ENCODE peak calls at places on chromosome 11, in eight cellular contexts. U is cardiac fibroblast, O is stomach, C is mesothelial cell of epicardium, J is BJ, P is B cell, R is BE2C, D is Caco-2. Z is an unnamed sample.

GRCh38 chr11:63916837-63917684 is at the start of gene RCOR2:
- DNase-seq in C (peak; percentile 64), U (peak; percentile 92), O (peak; percentile 77), R (peak; percentile 87), J (no peak), D (peak; percentile 79), P (peak; percentile 75), Z (peak; percentile 89)

GRCh38 chr11:77212314-77213007 is 84.4 kb downstream of the MYO7A start:
- DNase-seq in C (no peak), R (no peak), J (no peak), P (no peak), O (no peak), D (no peak), U (no peak), Z (peak; percentile 18)

GRCh38 chr11:122612123-122612824 is 43.2 kb upstream of the UBASH3B start:
- DNase-seq in D (no peak), P (no peak), C (no peak), O (no peak), U (no peak), J (no peak), R (no peak), Z (no peak)

GRCh38 chr11:76598426-76598839 is 72.1 kb downstream of the LRRC32 start:
- DNase-seq in J (no peak), D (peak; percentile 56), C (no peak), R (peak; percentile 69), U (peak; percentile 77), O (no peak), P (peak; percentile 62), Z (peak; percentile 78)

GRCh38 chr11:331332-332060 is 10.8 kb upstream of the IFITM3 start:
- DNase-seq in C (no peak), U (no peak), R (no peak), D (no peak), J (no peak), O (no peak), P (no peak), Z (no peak)

GRCh38 chr11:67240575-67241389 is 25.5 kb upstream of the GRK2 start:
- DNase-seq in P (peak; percentile 85), J (peak; percentile 39), C (no peak), O (peak; percentile 59), U (peak; percentile 84), R (peak; percentile 73), D (peak; percentile 78), Z (peak; percentile 62)

GRCh38 chr11:7143908-7144307 is 55.1 kb downstream of the RBMXL2 start:
- DNase-seq in J (no peak), C (no peak), P (peak; percentile 3), O (no peak), R (no peak), U (peak; percentile 7), D (no peak), Z (no peak)

GRCh38 chr11:4626207-4627105 is 10.8 kb upstream of the OR51D1 start:
- DNase-seq in D (peak; percentile 73), R (peak; percentile 73), O (peak; percentile 64), J (no peak), P (peak; percentile 45), C (peak; percentile 42), U (peak; percentile 82), Z (no peak)

GRCh38 chr11:123525511-123525918 is 95.4 kb downstream of the GRAMD1B start:
- DNase-seq in R (peak; percentile 28), C (no peak), D (no peak), J (no peak), U (no peak), O (no peak), P (no peak), Z (no peak)

GRCh38 chr11:2216400-2217064 is 44.9 kb upstream of the TH start:
- DNase-seq in R (no peak), C (no peak), D (no peak), O (no peak), J (no peak), P (no peak), U (no peak), Z (peak; percentile 18)

GRCh38 chr11:3642071-3642951 is 519 bp upstream of the ART5 start:
- DNase-seq in R (peak; percentile 72), U (peak; percentile 84), D (peak; percentile 92), J (peak; percentile 39), C (peak; percentile 78), O (peak; percentile 85), P (peak; percentile 74), Z (peak; percentile 87)

GRCh38 chr11:2565447-2566222 is 120.8 kb downstream of the KCNQ1 start:
- DNase-seq in J (no peak), O (no peak), D (no peak), C (no peak), R (peak; percentile 0), P (no peak), U (no peak), Z (no peak)

GRCh38 chr11:112999518-112999917 is 38.3 kb downstream of the NCAM1 start:
- DNase-seq in P (no peak), O (no peak), U (no peak), C (no peak), J (no peak), D (no peak), R (peak; percentile 74), Z (no peak)

GRCh38 chr11:30917859-30918478 is 331.8 kb upstream of the MPPED2 start:
- DNase-seq in C (no peak), O (no peak), D (no peak), U (peak; percentile 66), R (peak; percentile 6), P (peak; percentile 41), J (no peak), Z (peak; percentile 23)

GRCh38 chr11:14414470-14415461 is 55.8 kb upstream of the RRAS2 start:
- DNase-seq in C (no peak), J (no peak), U (peak; percentile 36), D (no peak), R (no peak), O (no peak), P (peak; percentile 32), Z (peak; percentile 39)

GRCh38 chr11:61587951-61588695 is 7.2 kb upstream of the SYT7 start:
- DNase-seq in R (peak; percentile 48), U (no peak), J (no peak), P (peak; percentile 72), C (no peak), D (peak; percentile 87), O (peak; percentile 67), Z (peak; percentile 68)
- TF ChIP-seq CTCF in R (peak; percentile 27), U (peak; percentile 25), J (peak; percentile 30), P (peak; percentile 14), C (no peak), D (peak; percentile 29), O (no peak), Z (no peak)

GRCh38 chr11:79226136-79226535 is 214.7 kb downstream of the TENM4 start:
- DNase-seq in C (no peak), P (no peak), J (no peak), R (no peak), D (no peak), U (no peak), O (no peak), Z (no peak)

GRCh38 chr11:79228417-79228755 is 212.4 kb downstream of the TENM4 start:
- DNase-seq in R (no peak), O (no peak), D (no peak), J (no peak), C (no peak), P (no peak), U (no peak), Z (no peak)

GRCh38 chr11:79229047-79229446 is 211.8 kb downstream of the TENM4 start:
- DNase-seq in D (no peak), J (no peak), P (no peak), R (no peak), C (no peak), U (no peak), O (no peak), Z (no peak)

GRCh38 chr11:79227308-79227707 is 213.5 kb downstream of the TENM4 start:
- DNase-seq in J (no peak), O (no peak), P (no peak), C (no peak), U (no peak), R (no peak), D (no peak), Z (no peak)

DNA sequence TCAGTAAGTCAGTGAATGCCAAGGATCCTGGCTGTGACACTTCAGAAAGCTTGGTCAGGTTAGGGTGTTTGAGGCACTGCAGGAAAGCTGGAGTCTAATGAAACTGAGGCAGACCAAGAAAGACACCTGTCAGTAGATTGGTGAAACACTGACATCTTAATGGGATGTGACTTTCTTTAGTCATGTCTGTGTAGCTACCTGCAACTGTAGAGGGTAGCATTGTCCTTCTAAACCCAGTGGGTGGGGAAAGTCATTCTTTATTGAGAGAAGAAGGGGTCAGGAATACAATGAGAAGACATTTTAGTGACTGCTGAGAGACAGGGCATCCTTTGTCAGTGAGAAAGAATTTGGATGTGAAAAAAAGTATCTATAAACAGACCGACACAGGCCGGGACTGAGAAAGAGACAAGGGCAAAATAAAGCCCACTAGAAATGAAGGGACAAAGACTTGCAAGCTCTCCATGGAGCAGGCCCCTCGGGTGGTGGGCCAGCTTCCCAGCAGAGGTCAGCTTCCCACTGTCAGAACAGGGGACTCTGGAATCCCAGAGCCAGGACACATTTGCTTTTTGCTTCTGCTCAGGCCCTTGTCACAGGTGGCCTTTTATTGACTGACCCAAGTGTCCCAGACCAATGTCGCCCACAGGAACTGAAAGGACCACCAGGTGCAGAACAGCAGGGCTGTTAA is 213.0 kb downstream of the TENM4 start:
- DNase-seq in J (no peak), P (no peak), O (no peak), C (no peak), U (no peak), R (no peak), D (no peak), Z (no peak)
- TF ChIP-seq CTCF in J (no peak), P (no peak), O (no peak), C (no peak), U (no peak), R (no peak), D (no peak), Z (no peak)

DNA sequence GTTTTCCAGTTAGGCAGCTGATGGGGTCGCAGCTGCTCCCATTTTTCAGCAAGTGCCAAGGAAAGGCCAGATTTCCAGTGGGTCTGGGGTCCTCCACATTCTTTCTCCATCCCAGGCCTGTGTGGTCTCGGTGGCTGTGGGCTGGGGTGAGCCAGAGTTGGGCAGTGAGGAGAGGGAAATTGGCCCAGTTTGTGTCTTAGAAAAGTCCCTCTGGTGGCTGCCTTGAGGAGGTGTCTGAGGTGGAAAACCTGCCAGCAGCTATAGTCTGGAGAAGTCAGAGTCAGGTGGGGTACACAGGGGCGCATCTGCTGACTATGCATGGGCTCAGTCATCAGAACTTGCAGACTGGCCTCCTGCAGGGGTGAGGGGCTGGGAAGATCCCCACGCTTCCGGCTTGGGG is 30.5 kb downstream of the MRGPRD start:
- DNase-seq in O (no peak), P (no peak), J (no peak), R (no peak), D (no peak), U (peak; percentile 22), C (no peak), Z (peak; percentile 62)
- TF ChIP-seq CTCF in O (no peak), P (peak; percentile 18), J (peak; percentile 52), R (peak; percentile 49), D (peak; percentile 62), U (peak; percentile 57), C (peak; percentile 37), Z (no peak)

DNA sequence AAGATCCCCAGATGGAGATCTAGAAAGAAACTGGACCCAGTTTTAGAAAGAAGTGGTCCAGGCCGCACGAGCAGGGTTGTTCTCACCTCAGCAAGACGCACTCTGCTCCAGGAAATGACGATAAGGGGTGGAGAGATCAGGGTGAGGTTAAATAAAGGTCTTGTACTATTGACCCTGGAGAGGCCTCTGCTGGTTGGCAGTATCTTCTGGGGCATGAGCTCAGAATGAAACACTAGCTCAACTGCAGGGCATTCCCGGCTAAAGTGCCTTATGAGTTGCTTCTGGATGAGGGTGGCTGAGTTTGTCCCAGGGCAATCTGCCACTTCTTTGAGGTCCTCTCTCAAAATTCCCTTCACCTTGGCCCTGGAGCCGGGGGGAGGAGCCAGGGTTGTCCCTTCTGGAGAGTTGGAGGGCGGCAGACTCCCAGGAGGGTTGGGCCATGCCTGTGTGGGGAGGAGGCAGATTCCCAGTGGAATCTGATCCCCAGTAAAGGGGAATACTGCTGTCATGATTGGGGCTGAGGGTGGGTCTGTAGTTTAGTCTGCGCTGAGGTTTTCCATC is 10.9 kb downstream of the USP2 start:
- DNase-seq in C (no peak), P (no peak), O (no peak), J (no peak), R (no peak), U (no peak), D (no peak), Z (no peak)
- TF ChIP-seq CTCF in C (no peak), P (no peak), O (no peak), J (no peak), R (no peak), U (no peak), D (no peak), Z (no peak)